ENCODE peak calls at places on chromosomes 16 and 17, in nine cellular contexts. One of them, this sample, is unnamed.

GRCh38 chr16:79171504-79172240 is 428.9 kb downstream of the MAF start:
- DNase-seq in pancreas: no peak
- DNase-seq in HFFc6: no peak
- DNase-seq in uterus: no peak
- DNase-seq in astrocyte of the spinal cord: no peak
- DNase-seq in thoracic aorta: no peak
- DNase-seq in glutamatergic neuron: no peak
- DNase-seq in fibroblast of lung: no peak
- DNase-seq in neural crest cell: no peak
- DNase-seq in this sample: no peak

GRCh38 chr16:552171-552570 is 8.0 kb upstream of the PRR35 start:
- DNase-seq in pancreas: no peak
- DNase-seq in glutamatergic neuron: no peak
- DNase-seq in fibroblast of lung: no peak
- DNase-seq in uterus: no peak
- DNase-seq in neural crest cell: no peak
- DNase-seq in HFFc6: no peak
- DNase-seq in thoracic aorta: no peak
- DNase-seq in astrocyte of the spinal cord: no peak
- DNase-seq in this sample: no peak

GRCh38 chr16:5653041-5653440 is 555.4 kb upstream of the EEF2KMT start:
- DNase-seq in fibroblast of lung: no peak
- DNase-seq in pancreas: no peak
- DNase-seq in thoracic aorta: no peak
- DNase-seq in glutamatergic neuron: no peak
- DNase-seq in neural crest cell: no peak
- DNase-seq in HFFc6: no peak
- DNase-seq in astrocyte of the spinal cord: no peak
- DNase-seq in uterus: no peak
- DNase-seq in this sample: no peak

GRCh38 chr17:13746379-13746778 is 144.7 kb upstream of the HS3ST3A1 start:
- DNase-seq in thoracic aorta: no peak
- DNase-seq in HFFc6: no peak
- DNase-seq in glutamatergic neuron: no peak
- DNase-seq in fibroblast of lung: no peak
- DNase-seq in astrocyte of the spinal cord: no peak
- DNase-seq in neural crest cell: no peak
- DNase-seq in pancreas: no peak
- DNase-seq in uterus: no peak
- DNase-seq in this sample: no peak

GRCh38 chr17:15951368-15952047 is 6.6 kb downstream of the ADORA2B start:
- DNase-seq in HFFc6: no peak
- DNase-seq in uterus: no peak
- DNase-seq in neural crest cell: no peak
- DNase-seq in fibroblast of lung: no peak
- DNase-seq in astrocyte of the spinal cord: no peak
- DNase-seq in glutamatergic neuron: no peak
- DNase-seq in thoracic aorta: no peak
- DNase-seq in pancreas: no peak
- DNase-seq in this sample: no peak

GRCh38 chr16:84985079-84986065 is 26.0 kb downstream of the ZDHHC7 start:
- DNase-seq in neural crest cell: no peak
- DNase-seq in astrocyte of the spinal cord: peak
- DNase-seq in glutamatergic neuron: no peak
- DNase-seq in thoracic aorta: no peak
- DNase-seq in uterus: peak
- DNase-seq in HFFc6: peak
- DNase-seq in pancreas: no peak
- DNase-seq in fibroblast of lung: peak
- DNase-seq in this sample: no peak

GRCh38 chr16:68062910-68063393 is 22.2 kb upstream of the NFATC3 start:
- DNase-seq in glutamatergic neuron: no peak
- DNase-seq in pancreas: no peak
- DNase-seq in neural crest cell: no peak
- DNase-seq in uterus: no peak
- DNase-seq in fibroblast of lung: no peak
- DNase-seq in astrocyte of the spinal cord: no peak
- DNase-seq in HFFc6: no peak
- DNase-seq in thoracic aorta: no peak
- DNase-seq in this sample: no peak

GRCh38 chr16:48434653-48435318 is 49.6 kb upstream of the SIAH1 start:
- DNase-seq in HFFc6: no peak
- DNase-seq in neural crest cell: no peak
- DNase-seq in pancreas: no peak
- DNase-seq in uterus: no peak
- DNase-seq in astrocyte of the spinal cord: peak
- DNase-seq in fibroblast of lung: peak
- DNase-seq in thoracic aorta: no peak
- DNase-seq in glutamatergic neuron: no peak
- DNase-seq in this sample: no peak

DNA sequence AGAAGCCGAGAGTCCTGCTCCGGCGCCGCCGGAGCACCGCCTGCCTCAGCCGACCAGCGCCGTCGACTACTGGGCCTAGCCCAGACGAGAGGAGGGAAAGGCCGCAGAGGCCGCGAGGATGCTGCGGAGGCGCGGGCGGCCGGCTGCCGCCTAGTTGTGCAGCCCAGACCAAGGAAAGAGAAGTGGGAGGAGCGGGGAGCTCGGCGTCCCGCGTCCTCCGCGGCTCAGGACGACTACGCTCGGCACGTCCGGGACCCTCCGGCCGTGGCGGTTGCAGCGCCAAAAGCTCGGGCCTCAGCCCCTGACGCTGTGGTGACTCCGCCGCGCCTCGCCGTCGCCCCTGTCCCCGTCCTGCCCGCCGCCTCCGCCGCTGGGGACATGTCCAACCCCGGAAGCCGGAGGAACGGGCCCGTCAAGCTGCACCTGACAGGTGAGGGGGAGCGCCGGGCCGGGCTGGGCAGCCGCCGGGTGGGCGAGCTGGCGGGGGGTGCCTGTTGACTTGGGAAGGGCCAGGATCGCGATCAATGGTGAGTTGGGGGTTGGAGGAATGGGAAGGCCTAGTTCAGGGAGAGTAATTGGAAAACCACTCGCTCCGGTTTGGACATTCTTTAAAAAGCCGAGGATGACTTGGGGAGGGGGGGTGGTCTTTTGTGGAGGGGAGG is 37.7 kb downstream of the RNF135 start:
- DNase-seq in glutamatergic neuron: peak
- DNase-seq in neural crest cell: peak
- DNase-seq in fibroblast of lung: peak
- DNase-seq in pancreas: peak
- DNase-seq in uterus: peak
- DNase-seq in astrocyte of the spinal cord: peak
- DNase-seq in thoracic aorta: no peak
- DNase-seq in HFFc6: peak
- DNase-seq in this sample: peak
- TF ChIP-seq CTCF in glutamatergic neuron: no peak
- TF ChIP-seq CTCF in neural crest cell: no peak
- TF ChIP-seq CTCF in fibroblast of lung: no peak
- TF ChIP-seq CTCF in pancreas: no peak
- TF ChIP-seq CTCF in uterus: no peak
- TF ChIP-seq CTCF in astrocyte of the spinal cord: no peak
- TF ChIP-seq CTCF in thoracic aorta: no peak
- TF ChIP-seq CTCF in HFFc6: no peak
- TF ChIP-seq CTCF in this sample: no peak

GRCh38 chr17:82841921-82842596 is 2.2 kb upstream of the ZNF750 start:
- DNase-seq in glutamatergic neuron: no peak
- DNase-seq in HFFc6: no peak
- DNase-seq in uterus: no peak
- DNase-seq in astrocyte of the spinal cord: no peak
- DNase-seq in pancreas: no peak
- DNase-seq in fibroblast of lung: no peak
- DNase-seq in neural crest cell: no peak
- DNase-seq in thoracic aorta: no peak
- DNase-seq in this sample: no peak

GRCh38 chr17:82845163-82845807 is 5.5 kb upstream of the ZNF750 start:
- DNase-seq in astrocyte of the spinal cord: peak
- DNase-seq in glutamatergic neuron: no peak
- DNase-seq in HFFc6: no peak
- DNase-seq in fibroblast of lung: peak
- DNase-seq in uterus: peak
- DNase-seq in neural crest cell: no peak
- DNase-seq in pancreas: no peak
- DNase-seq in thoracic aorta: no peak
- DNase-seq in this sample: no peak

GRCh38 chr17:82846061-82846691 is 6.4 kb upstream of the ZNF750 start:
- DNase-seq in thoracic aorta: no peak
- DNase-seq in astrocyte of the spinal cord: no peak
- DNase-seq in fibroblast of lung: no peak
- DNase-seq in HFFc6: no peak
- DNase-seq in pancreas: no peak
- DNase-seq in uterus: no peak
- DNase-seq in glutamatergic neuron: no peak
- DNase-seq in neural crest cell: no peak
- DNase-seq in this sample: no peak

GRCh38 chr17:82844796-82845162 is 5.0 kb upstream of the ZNF750 start:
- DNase-seq in glutamatergic neuron: no peak
- DNase-seq in uterus: no peak
- DNase-seq in HFFc6: no peak
- DNase-seq in neural crest cell: no peak
- DNase-seq in astrocyte of the spinal cord: no peak
- DNase-seq in thoracic aorta: no peak
- DNase-seq in pancreas: no peak
- DNase-seq in fibroblast of lung: no peak
- DNase-seq in this sample: no peak

GRCh38 chr17:82843904-82844640 is 4.2 kb upstream of the ZNF750 start:
- DNase-seq in glutamatergic neuron: no peak
- DNase-seq in neural crest cell: no peak
- DNase-seq in HFFc6: no peak
- DNase-seq in pancreas: no peak
- DNase-seq in fibroblast of lung: no peak
- DNase-seq in thoracic aorta: no peak
- DNase-seq in astrocyte of the spinal cord: no peak
- DNase-seq in uterus: no peak
- DNase-seq in this sample: no peak
- TF ChIP-seq CTCF in glutamatergic neuron: no peak
- TF ChIP-seq CTCF in neural crest cell: no peak
- TF ChIP-seq CTCF in HFFc6: no peak
- TF ChIP-seq CTCF in pancreas: no peak
- TF ChIP-seq CTCF in fibroblast of lung: no peak
- TF ChIP-seq CTCF in thoracic aorta: no peak
- TF ChIP-seq CTCF in astrocyte of the spinal cord: no peak
- TF ChIP-seq CTCF in uterus: no peak
- TF ChIP-seq CTCF in this sample: no peak

GRCh38 chr17:40873255-40873654 is 6.2 kb upstream of the KRT12 start:
- DNase-seq in fibroblast of lung: no peak
- DNase-seq in thoracic aorta: no peak
- DNase-seq in HFFc6: no peak
- DNase-seq in glutamatergic neuron: no peak
- DNase-seq in uterus: no peak
- DNase-seq in neural crest cell: no peak
- DNase-seq in astrocyte of the spinal cord: no peak
- DNase-seq in pancreas: no peak
- DNase-seq in this sample: no peak
- TF ChIP-seq CTCF in fibroblast of lung: no peak
- TF ChIP-seq CTCF in thoracic aorta: no peak
- TF ChIP-seq CTCF in HFFc6: peak
- TF ChIP-seq CTCF in glutamatergic neuron: no peak
- TF ChIP-seq CTCF in uterus: no peak
- TF ChIP-seq CTCF in neural crest cell: no peak
- TF ChIP-seq CTCF in astrocyte of the spinal cord: no peak
- TF ChIP-seq CTCF in pancreas: no peak
- TF ChIP-seq CTCF in this sample: no peak

DNA sequence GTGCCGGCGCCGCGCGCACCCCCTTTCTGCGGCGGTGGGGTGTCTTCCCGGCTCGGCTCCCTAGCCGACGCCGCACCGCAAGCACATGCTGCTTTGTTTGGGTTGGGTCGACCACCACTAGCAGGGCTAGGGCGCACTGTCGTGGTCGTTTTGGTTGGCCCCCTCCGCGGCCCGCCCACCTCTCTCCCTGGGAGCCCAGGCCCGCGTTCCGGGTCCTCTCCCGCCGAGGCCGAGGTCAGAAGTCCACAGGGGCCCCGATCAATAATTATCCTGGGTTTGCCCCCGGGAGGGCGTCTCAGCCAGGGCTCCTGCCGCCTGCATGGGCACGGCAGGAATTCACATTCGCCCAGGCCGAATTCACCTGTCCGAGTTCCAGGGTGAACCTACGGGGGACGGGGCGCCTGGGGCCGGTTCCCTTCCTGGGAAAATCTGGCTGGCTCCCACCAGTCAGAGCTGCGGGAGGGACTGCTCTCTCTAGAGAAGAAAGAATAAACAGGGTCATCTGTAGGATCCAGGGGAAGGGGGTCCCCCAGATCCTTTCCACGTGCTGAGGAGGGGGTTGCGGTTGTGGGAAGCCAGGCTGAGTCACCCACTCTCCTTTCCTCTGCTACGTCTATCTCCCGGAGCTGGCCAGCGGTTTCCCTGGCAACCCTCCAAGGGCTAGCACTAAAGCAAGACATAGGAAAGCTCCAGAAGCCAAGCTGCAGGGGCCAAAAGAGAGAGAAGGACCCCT is 584 bp upstream of the STAT5B start:
- DNase-seq in uterus: peak
- DNase-seq in pancreas: peak
- DNase-seq in fibroblast of lung: peak
- DNase-seq in HFFc6: peak
- DNase-seq in thoracic aorta: peak
- DNase-seq in astrocyte of the spinal cord: peak
- DNase-seq in glutamatergic neuron: peak
- DNase-seq in neural crest cell: peak
- DNase-seq in this sample: peak
- TF ChIP-seq CTCF in uterus: no peak
- TF ChIP-seq CTCF in pancreas: no peak
- TF ChIP-seq CTCF in fibroblast of lung: no peak
- TF ChIP-seq CTCF in HFFc6: peak
- TF ChIP-seq CTCF in thoracic aorta: no peak
- TF ChIP-seq CTCF in astrocyte of the spinal cord: no peak
- TF ChIP-seq CTCF in glutamatergic neuron: no peak
- TF ChIP-seq CTCF in neural crest cell: no peak
- TF ChIP-seq CTCF in this sample: no peak

DNA sequence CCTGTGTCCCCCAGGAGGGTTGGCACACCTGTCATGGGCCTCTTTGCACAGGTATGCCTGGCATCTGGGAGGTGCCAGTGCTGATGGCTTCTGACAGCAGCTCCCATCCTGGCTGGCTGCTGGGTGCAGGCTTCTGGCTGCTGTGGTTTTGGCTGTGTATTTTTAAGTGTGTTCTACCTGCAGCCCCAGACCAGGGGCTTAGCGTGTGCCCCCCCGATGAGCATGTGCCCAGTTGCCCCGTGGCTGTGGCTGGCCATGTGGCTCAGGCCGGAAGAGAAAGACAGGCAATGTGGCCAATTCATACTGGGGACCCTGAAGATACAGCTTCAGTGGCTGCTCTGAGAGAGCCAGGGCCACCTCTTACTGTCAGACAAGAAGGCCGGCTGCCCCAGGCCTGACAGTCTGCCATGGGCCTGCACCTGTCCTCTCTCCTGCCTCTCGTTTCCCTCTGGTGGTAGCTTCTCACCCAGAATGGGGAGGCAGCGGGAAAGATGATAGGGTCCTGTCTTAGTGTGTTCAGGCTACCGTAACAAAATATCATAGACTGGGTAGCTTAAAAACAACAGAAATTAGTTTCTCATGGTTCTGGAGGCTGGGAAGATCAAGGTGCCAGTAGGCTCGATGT is 37.6 kb upstream of the LGALS9 start:
- DNase-seq in glutamatergic neuron: no peak
- DNase-seq in uterus: no peak
- DNase-seq in pancreas: no peak
- DNase-seq in neural crest cell: no peak
- DNase-seq in HFFc6: no peak
- DNase-seq in fibroblast of lung: no peak
- DNase-seq in thoracic aorta: no peak
- DNase-seq in astrocyte of the spinal cord: no peak
- DNase-seq in this sample: no peak
- TF ChIP-seq CTCF in glutamatergic neuron: no peak
- TF ChIP-seq CTCF in uterus: no peak
- TF ChIP-seq CTCF in pancreas: no peak
- TF ChIP-seq CTCF in neural crest cell: no peak
- TF ChIP-seq CTCF in HFFc6: no peak
- TF ChIP-seq CTCF in fibroblast of lung: no peak
- TF ChIP-seq CTCF in thoracic aorta: no peak
- TF ChIP-seq CTCF in astrocyte of the spinal cord: peak
- TF ChIP-seq CTCF in this sample: no peak

GRCh38 chr16:9012848-9013507 is 49.3 kb upstream of the USP7 start:
- DNase-seq in uterus: no peak
- DNase-seq in neural crest cell: peak
- DNase-seq in thoracic aorta: no peak
- DNase-seq in fibroblast of lung: peak
- DNase-seq in astrocyte of the spinal cord: peak
- DNase-seq in pancreas: no peak
- DNase-seq in glutamatergic neuron: peak
- DNase-seq in HFFc6: no peak
- DNase-seq in this sample: peak
- TF ChIP-seq CTCF in uterus: no peak
- TF ChIP-seq CTCF in neural crest cell: peak
- TF ChIP-seq CTCF in thoracic aorta: no peak
- TF ChIP-seq CTCF in fibroblast of lung: no peak
- TF ChIP-seq CTCF in astrocyte of the spinal cord: peak
- TF ChIP-seq CTCF in pancreas: no peak
- TF ChIP-seq CTCF in glutamatergic neuron: no peak
- TF ChIP-seq CTCF in HFFc6: peak
- TF ChIP-seq CTCF in this sample: no peak